ENCODE peak calls at places on chromosomes 1 and 21, in six cellular contexts. J, N, B, G, Z and V are unnamed samples.

GRCh38 chr1:2113620-2114135 is 63.5 kb downstream of the PRKCZ start:
- DNase-seq in J (no peak), N (no peak), B (no peak), G (no peak), Z (no peak), V (no peak)

GRCh38 chr1:98920441-98921110 is 84.1 kb downstream of the PLPPR5 start:
- DNase-seq in J (no peak), N (peak), B (no peak), G (no peak), Z (no peak), V (no peak)

GRCh38 chr1:202007703-202008489 is 2.5 kb upstream of the ELF3 start:
- DNase-seq in J (peak), N (peak), B (no peak), G (no peak), Z (no peak), V (no peak)

GRCh38 chr1:47590523-47591225 is 152.8 kb downstream of the FOXD2 start:
- DNase-seq in J (no peak), N (no peak), B (no peak), G (no peak), Z (peak), V (no peak)

GRCh38 chr1:23187637-23188036 is 19.0 kb upstream of the LUZP1 start:
- DNase-seq in J (no peak), N (no peak), B (no peak), G (no peak), Z (peak), V (no peak)

GRCh38 chr1:16716691-16717173 is 23.6 kb upstream of the RNU1-4 start:
- DNase-seq in J (no peak), N (no peak), B (no peak), G (no peak), Z (peak), V (no peak)

GRCh38 chr1:169106095-169106920 is at the start of gene ATP1B1:
- DNase-seq in J (peak), N (peak), B (peak), G (peak), Z (peak), V (peak)

GRCh38 chr1:110816945-110817344 is 56.0 kb upstream of the CD53 start:
- DNase-seq in J (no peak), N (no peak), B (no peak), G (no peak), Z (no peak), V (no peak)

GRCh38 chr21:44919913-44920693 is 596 bp downstream of the ITGB2 start:
- DNase-seq in J (no peak), N (no peak), B (no peak), G (peak), Z (no peak), V (no peak)

GRCh38 chr1:54581621-54582035 is 33.6 kb downstream of the ACOT11 start:
- DNase-seq in J (no peak), N (peak), B (no peak), G (no peak), Z (peak), V (no peak)

GRCh38 chr21:37907076-37907475 is 9.2 kb downstream of the KCNJ6 start:
- DNase-seq in J (no peak), N (peak), B (no peak), G (no peak), Z (no peak), V (no peak)